ENCODE peak calls at places on chromosomes 4 and X, in ten cellular contexts. V is CD8-positive, alpha-beta memory T cell; G is ELR; Q is psoas muscle; B is NCI-H774; S is AG20443; P is germinal center; E is CD8-positive, alpha-beta T cell; Z is NAMALWA; I is NCI-H1694 treated with DMSO at 0.1 percent for 48 hours. J is an unnamed sample.

GRCh38 chr4:15906024-15906443 is 32.5 kb downstream of the FGFBP1 start:
- DNase-seq in Q (no peak), B (peak), I (no peak), Z (no peak), S (no peak), G (no peak), E (no peak), P (peak), V (no peak), J (no peak)

GRCh38 chr4:94491322-94491721 is 39.6 kb downstream of the PDLIM5 start:
- DNase-seq in Z (no peak), G (peak), E (no peak), B (no peak), S (peak), P (no peak), Q (no peak), I (no peak), V (no peak), J (no peak)

GRCh38 chrX:22742174-22742573 is 257.6 kb upstream of the DDX53 start:
- DNase-seq in Z (no peak), S (peak), B (no peak), P (no peak), V (no peak), Q (no peak), G (peak), E (no peak), I (no peak), J (no peak)

GRCh38 chr4:102736636-102737549 is 23.9 kb downstream of the MANBA start:
- DNase-seq in G (no peak), V (no peak), E (no peak), I (no peak), B (no peak), Q (no peak), S (no peak), Z (no peak), P (no peak), J (no peak)

GRCh38 chr4:147732516-147733193 is 767 bp downstream of the ARHGAP10 start:
- DNase-seq in Q (peak), I (no peak), S (peak), Z (no peak), B (no peak), G (peak), V (no peak), P (peak), E (no peak), J (peak)

GRCh38 chr4:180150818-180151217 is 2092.4 kb upstream of the TENM3 start:
- DNase-seq in P (no peak), Q (no peak), S (no peak), Z (peak), B (no peak), I (peak), G (peak), E (no peak), V (no peak), J (no peak)

GRCh38 chrX:124086411-124086810 is 124.9 kb downstream of the STAG2 start:
- DNase-seq in S (no peak), B (no peak), V (peak), E (peak), P (no peak), Q (no peak), Z (no peak), I (no peak), G (no peak), J (no peak)

GRCh38 chr4:181701911-181702310 is 541.3 kb upstream of the TENM3 start:
- DNase-seq in V (no peak), G (no peak), S (no peak), I (no peak), E (no peak), Z (no peak), P (no peak), B (no peak), Q (no peak), J (no peak)

GRCh38 chrX:13816899-13817298 is at the start of gene GPM6B:
- DNase-seq in Q (no peak), G (no peak), V (no peak), S (no peak), Z (no peak), E (no peak), I (no peak), B (no peak), P (no peak), J (no peak)

GRCh38 chr4:1361391-1361790 is 14.4 kb downstream of the UVSSA start:
- DNase-seq in I (no peak), G (no peak), Q (no peak), B (no peak), V (no peak), S (no peak), Z (no peak), E (no peak), P (no peak), J (no peak)

J was measured in left cardiac atrium.